ENCODE peak calls at places on chromosomes 11 and 22, in ten cellular contexts. L, H, F, X, U, T, W, I, Q and Z are unnamed samples.

GRCh38 chr22:40094449-40094848 is 83.3 kb upstream of the TNRC6B start:
- DNase-seq in X (no peak), F (no peak), L (no peak), Q (no peak), I (peak), H (no peak), T (no peak), W (no peak), U (no peak), Z (no peak)

GRCh38 chr11:15836801-15837200 is 519.5 kb downstream of the SOX6 start:
- DNase-seq in W (no peak), X (no peak), F (no peak), I (no peak), L (no peak), Q (no peak), U (no peak), T (no peak), H (no peak), Z (no peak)

GRCh38 chr11:44894217-44894617 is 56.5 kb downstream of the TP53I11 start:
- DNase-seq in X (peak), H (peak), U (peak), F (no peak), W (peak), L (peak), T (no peak), I (peak), Q (no peak), Z (peak)

GRCh38 chr11:47461876-47462275 is 12.9 kb upstream of the RAPSN start:
- DNase-seq in W (no peak), T (no peak), L (no peak), U (no peak), I (no peak), F (no peak), X (no peak), H (no peak), Q (no peak), Z (no peak)

GRCh38 chr11:27471067-27471587 is 1.5 kb downstream of the LGR4 start:
- DNase-seq in L (no peak), I (no peak), T (no peak), X (no peak), Q (no peak), W (no peak), U (no peak), F (no peak), H (peak), Z (no peak)

GRCh38 chr11:47904808-47905207 is 56.7 kb upstream of the NUP160 start:
- DNase-seq in F (no peak), X (no peak), Q (no peak), I (no peak), H (no peak), L (no peak), W (no peak), U (no peak), T (no peak), Z (no peak)

GRCh38 chr11:56750190-56750589 is 1.7 kb upstream of the OR9G4 start:
- DNase-seq in L (no peak), I (no peak), X (no peak), H (no peak), F (no peak), T (no peak), W (no peak), U (no peak), Q (no peak), Z (no peak)

GRCh38 chr22:33921576-33922181 is 1.4 kb upstream of the LARGE1 start:
- DNase-seq in T (peak), Q (no peak), I (peak), H (peak), L (peak), W (peak), U (peak), X (peak), F (peak), Z (peak)

GRCh38 chr11:106021967-106022794 is at the start of gene MSANTD4:
- DNase-seq in T (peak), L (peak), H (peak), F (peak), U (peak), Q (peak), I (peak), X (peak), W (peak), Z (peak)

GRCh38 chr11:66768088-66768521 is 39.1 kb upstream of the SPTBN2 start:
- DNase-seq in X (no peak), H (no peak), T (no peak), U (no peak), I (no peak), W (no peak), F (no peak), L (no peak), Q (no peak), Z (no peak)

GRCh38 chr11:78432058-78432515 is 14.5 kb upstream of the GAB2 start:
- DNase-seq in F (no peak), L (no peak), H (peak), I (no peak), T (no peak), W (no peak), X (no peak), U (no peak), Q (no peak), Z (no peak)

GRCh38 chr22:46030241-46030880 is 53.4 kb upstream of the WNT7B start:
- DNase-seq in W (no peak), L (no peak), Q (no peak), U (peak), X (no peak), T (peak), I (no peak), H (no peak), F (no peak), Z (no peak)

GRCh38 chr11:72758690-72759389 is 6.6 kb upstream of the ARAP1 start:
- DNase-seq in H (peak), W (no peak), I (no peak), X (no peak), T (no peak), U (no peak), Q (no peak), F (no peak), L (no peak), Z (no peak)

GRCh38 chr11:37858398-37858797 is 1260.4 kb upstream of the RAG2 start:
- DNase-seq in T (no peak), W (no peak), F (no peak), Q (no peak), U (no peak), L (no peak), I (no peak), X (no peak), H (no peak), Z (no peak)

GRCh38 chr11:7637447-7638157 is 35.7 kb downstream of the CYB5R2 start:
- DNase-seq in F (no peak), L (no peak), U (no peak), I (no peak), T (no peak), X (peak), Q (peak), W (no peak), H (no peak), Z (no peak)

GRCh38 chr11:10499452-10500262 is 41.3 kb downstream of the RNF141 start:
- DNase-seq in W (no peak), U (no peak), H (no peak), T (no peak), I (peak), F (no peak), Q (no peak), X (peak), L (no peak), Z (peak)

GRCh38 chr11:117037279-117037951 is 60.8 kb downstream of the SIK3 start:
- DNase-seq in I (no peak), Q (no peak), L (no peak), T (no peak), U (no peak), X (no peak), H (no peak), W (no peak), F (no peak), Z (no peak)

GRCh38 chr11:94297967-94298576 is 6.3 kb upstream of the IZUMO1R start:
- DNase-seq in L (no peak), T (no peak), Q (no peak), U (no peak), F (no peak), X (no peak), I (no peak), H (no peak), W (no peak), Z (no peak)
- TF ChIP-seq CTCF in L (no peak), T (no peak), Q (peak), U (no peak), F (no peak), X (no peak), I (no peak), H (no peak), W (no peak), Z (no peak)

DNA sequence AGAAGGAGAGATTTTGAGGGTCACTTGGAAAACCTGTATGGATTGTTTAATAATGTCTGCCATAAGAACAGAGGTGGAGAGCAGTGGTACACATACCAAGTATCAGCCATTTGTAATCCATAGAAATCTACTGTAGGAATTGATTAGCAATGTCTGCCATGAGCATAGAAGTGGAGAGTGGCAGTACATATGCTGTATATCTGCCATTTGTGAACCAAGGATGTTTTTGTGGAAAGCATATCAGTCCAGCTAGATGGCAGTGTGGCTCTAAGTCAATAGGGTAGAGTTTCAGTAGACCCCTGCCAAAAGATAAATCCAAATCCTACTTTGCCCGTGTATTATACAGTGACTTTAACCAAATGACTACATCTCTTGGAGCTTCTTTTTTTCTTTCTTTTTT is 82.9 kb upstream of the SEZ6L start:
- DNase-seq in U (no peak), X (no peak), H (no peak), L (no peak), F (no peak), Q (no peak), T (no peak), I (no peak), W (no peak), Z (no peak)
- TF ChIP-seq CTCF in U (no peak), X (no peak), H (no peak), L (no peak), F (no peak), Q (no peak), T (no peak), I (no peak), W (no peak), Z (no peak)

GRCh38 chr11:81707881-81708280 is 1025.8 kb downstream of the FAM181B start:
- DNase-seq in X (no peak), W (no peak), T (no peak), F (no peak), Q (no peak), I (no peak), H (no peak), U (no peak), L (no peak), Z (no peak)
- TF ChIP-seq CTCF in X (no peak), W (no peak), T (no peak), F (no peak), Q (no peak), I (no peak), H (peak), U (no peak), L (no peak), Z (peak)

GRCh38 chr11:62103141-62103540 is 20.7 kb upstream of the INCENP start:
- DNase-seq in Q (no peak), H (no peak), X (no peak), W (no peak), F (no peak), I (no peak), L (no peak), T (no peak), U (no peak), Z (no peak)
- TF ChIP-seq CTCF in Q (no peak), H (no peak), X (no peak), W (no peak), F (no peak), I (no peak), L (no peak), T (no peak), U (no peak), Z (no peak)